ENCODE peak calls at places on chromosome 13, in five cellular contexts. G, L, Y, P and M are unnamed samples.

GRCh38 chr13:47858678-47859050 is 142.4 kb downstream of the SUCLA2 start:
- DNase-seq in Y (no peak), G (peak; percentile 78), P (no peak), L (no peak), M (no peak)

GRCh38 chr13:109949395-109949794 is 163.0 kb upstream of the IRS2 start:
- DNase-seq in G (no peak), P (no peak), L (no peak), Y (no peak), M (no peak)

GRCh38 chr13:107574517-107575215 is 640.7 kb downstream of the LIG4 start:
- DNase-seq in G (peak; percentile 11), L (no peak), P (no peak), Y (no peak), M (no peak)

GRCh38 chr13:101025925-101026324 is 351.3 kb upstream of the TMTC4 start:
- DNase-seq in P (no peak), G (no peak), L (no peak), Y (no peak), M (no peak)

GRCh38 chr13:100808330-100808729 is 133.7 kb upstream of the TMTC4 start:
- DNase-seq in G (no peak), L (no peak), Y (no peak), P (no peak), M (no peak)

GRCh38 chr13:82571653-82572052 is 1310.6 kb downstream of the SLITRK1 start:
- DNase-seq in Y (no peak), P (no peak), G (no peak), L (no peak), M (no peak)

GRCh38 chr13:26923824-26924605 is 163.4 kb upstream of the GPR12 start:
- DNase-seq in G (peak; percentile 80), Y (no peak), L (no peak), P (no peak), M (peak; percentile 24)

GRCh38 chr13:99018418-99019180 is 40.7 kb upstream of the DOCK9 start:
- DNase-seq in G (peak; percentile 58), Y (no peak), P (no peak), L (no peak), M (no peak)

GRCh38 chr13:23268441-23268840 is 87.7 kb downstream of the SGCG start:
- DNase-seq in G (no peak), P (no peak), L (no peak), Y (no peak), M (no peak)

GRCh38 chr13:93794197-93794885 is 567.7 kb downstream of the GPC6 start:
- DNase-seq in L (no peak), G (no peak), Y (no peak), P (no peak), M (no peak)

GRCh38 chr13:102328909-102329308 is 72.9 kb downstream of the FGF14 start:
- DNase-seq in G (no peak), P (no peak), L (no peak), Y (no peak), M (no peak)

GRCh38 chr13:21987793-21988192 is 316.9 kb downstream of the FGF9 start:
- DNase-seq in P (no peak), G (no peak), L (no peak), Y (no peak), M (no peak)

GRCh38 chr13:74305876-74306275 is 171.7 kb upstream of the KLF12 start:
- DNase-seq in L (no peak), P (no peak), Y (no peak), G (no peak), M (no peak)

GRCh38 chr13:61275251-61275650 is 140.4 kb downstream of the PCDH20 start:
- DNase-seq in G (no peak), Y (no peak), P (no peak), L (no peak), M (no peak)

GRCh38 chr13:90526711-90527110 is 820.8 kb upstream of the MIR17HG start:
- DNase-seq in P (no peak), Y (no peak), G (no peak), L (no peak), M (no peak)

GRCh38 chr13:51499841-51500240 is 47.0 kb upstream of the INTS6 start:
- DNase-seq in G (no peak), L (no peak), P (no peak), Y (no peak), M (no peak)

GRCh38 chr13:51501096-51501495 is 48.3 kb upstream of the INTS6 start:
- DNase-seq in P (no peak), G (no peak), L (no peak), Y (no peak), M (no peak)

GRCh38 chr13:51500687-51501086 is 47.9 kb upstream of the INTS6 start:
- DNase-seq in Y (no peak), P (no peak), G (no peak), L (no peak), M (no peak)

GRCh38 chr13:51501592-51502205 is 48.9 kb upstream of the INTS6 start:
- DNase-seq in Y (no peak), P (no peak), G (peak; percentile 56), L (no peak), M (no peak)

DNA sequence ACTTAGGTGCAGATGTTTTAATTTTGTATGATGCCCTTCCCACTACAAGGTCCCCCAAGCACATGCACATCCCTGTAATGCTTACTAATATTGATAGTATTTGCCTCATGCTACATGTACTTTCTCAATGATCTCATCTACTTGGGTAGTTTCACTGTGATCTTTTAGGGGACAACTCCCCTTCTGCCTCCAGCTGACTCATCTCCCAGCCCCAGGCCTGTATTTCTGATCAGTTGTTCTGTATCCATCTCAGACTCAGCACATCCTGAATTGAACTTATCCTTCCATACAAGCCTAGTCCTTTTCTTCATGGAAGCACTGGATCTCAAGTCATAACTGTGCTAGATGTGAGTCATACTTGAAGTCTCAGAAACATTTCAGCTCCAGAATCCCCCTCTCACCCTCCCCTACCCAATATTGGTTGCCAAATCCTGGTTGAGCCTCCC is 49.4 kb upstream of the INTS6 start:
- DNase-seq in G (no peak), P (no peak), L (no peak), Y (no peak), M (no peak)
- H3K4me3 ChIP-seq in G (no peak overlapping the region), P (no peak overlapping the region), L (no peak overlapping the region), Y (no peak overlapping the region), M (no peak overlapping the region)

GRCh38 chr13:71758823-71759222 is 108.2 kb downstream of the DACH1 start:
- DNase-seq in P (no peak), L (no peak), Y (no peak), G (peak; percentile 6), M (no peak)
- H3K4me3 ChIP-seq in P (no peak overlapping the region), L (no peak overlapping the region), Y (no peak overlapping the region), G (no peak overlapping the region), M (no peak overlapping the region)

DNA sequence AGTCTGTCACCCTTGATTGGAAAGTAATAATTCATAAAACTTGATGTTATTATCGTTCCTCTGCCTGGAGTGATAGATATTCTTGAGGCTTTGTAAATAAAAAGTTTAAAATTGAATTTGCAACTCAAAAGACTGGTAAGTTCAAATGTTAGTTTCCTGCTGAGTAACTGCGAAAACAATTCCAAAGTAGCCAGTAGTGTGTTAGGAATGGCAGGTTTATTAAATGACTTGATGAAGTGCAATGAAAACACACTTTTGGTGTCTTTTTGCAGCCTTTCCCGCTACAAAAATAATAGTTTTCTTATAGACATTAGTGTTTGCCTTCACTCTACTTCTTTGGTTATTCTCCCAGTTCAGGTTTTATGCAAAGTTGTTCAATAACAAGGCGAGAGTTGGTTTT is 299.3 kb downstream of the DLEU7 start:
- DNase-seq in P (no peak), G (no peak), Y (no peak), L (no peak), M (no peak)
- H3K4me3 ChIP-seq in P (no peak overlapping the region), G (no peak overlapping the region), Y (no peak overlapping the region), L (no peak overlapping the region), M (no peak overlapping the region)

GRCh38 chr13:43269037-43269476 is 245.7 kb downstream of the DNAJC15 start:
- DNase-seq in L (peak; percentile 53), Y (peak; percentile 60), G (peak; percentile 97), P (no peak), M (no peak)
- H3K4me3 ChIP-seq in L (no peak overlapping the region), Y (no peak overlapping the region), G (peak overlapping the region; percentile 1), P (no peak overlapping the region), M (no peak overlapping the region)

DNA sequence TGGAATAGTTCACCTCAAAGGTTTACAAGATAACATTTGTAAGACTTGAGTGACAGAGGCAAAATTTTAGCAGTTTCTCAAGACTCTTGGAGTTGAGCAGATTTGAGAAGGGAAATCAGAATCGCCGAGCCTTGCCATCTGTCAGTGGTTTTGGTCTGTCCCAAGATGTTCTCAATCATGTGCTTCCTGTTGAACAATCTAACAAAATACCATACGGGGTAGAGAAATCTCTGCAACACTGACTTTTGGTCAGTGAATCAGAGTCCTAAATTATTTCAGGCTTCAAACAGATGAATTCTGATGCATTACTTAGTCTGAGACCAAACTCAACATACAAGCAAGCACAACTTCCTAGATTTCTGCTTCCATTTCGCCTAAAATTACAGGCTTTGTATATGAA is 3.8 kb downstream of the KCTD12 start:
- DNase-seq in L (no peak), Y (no peak), P (no peak), G (peak; percentile 77), M (no peak)
- H3K4me3 ChIP-seq in L (peak overlapping the region; percentile 83), Y (peak overlapping the region; percentile 66), P (no peak overlapping the region), G (peak overlapping the region; percentile 71), M (peak overlapping the region; percentile 99)

GRCh38 chr13:113045214-113046007 is 60.2 kb upstream of the F7 start:
- DNase-seq in P (no peak), L (no peak), Y (no peak), G (no peak), M (no peak)
- H3K4me3 ChIP-seq in P (no peak overlapping the region), L (no peak overlapping the region), Y (no peak overlapping the region), G (no peak overlapping the region), M (peak overlapping the region; percentile 23)

DNA sequence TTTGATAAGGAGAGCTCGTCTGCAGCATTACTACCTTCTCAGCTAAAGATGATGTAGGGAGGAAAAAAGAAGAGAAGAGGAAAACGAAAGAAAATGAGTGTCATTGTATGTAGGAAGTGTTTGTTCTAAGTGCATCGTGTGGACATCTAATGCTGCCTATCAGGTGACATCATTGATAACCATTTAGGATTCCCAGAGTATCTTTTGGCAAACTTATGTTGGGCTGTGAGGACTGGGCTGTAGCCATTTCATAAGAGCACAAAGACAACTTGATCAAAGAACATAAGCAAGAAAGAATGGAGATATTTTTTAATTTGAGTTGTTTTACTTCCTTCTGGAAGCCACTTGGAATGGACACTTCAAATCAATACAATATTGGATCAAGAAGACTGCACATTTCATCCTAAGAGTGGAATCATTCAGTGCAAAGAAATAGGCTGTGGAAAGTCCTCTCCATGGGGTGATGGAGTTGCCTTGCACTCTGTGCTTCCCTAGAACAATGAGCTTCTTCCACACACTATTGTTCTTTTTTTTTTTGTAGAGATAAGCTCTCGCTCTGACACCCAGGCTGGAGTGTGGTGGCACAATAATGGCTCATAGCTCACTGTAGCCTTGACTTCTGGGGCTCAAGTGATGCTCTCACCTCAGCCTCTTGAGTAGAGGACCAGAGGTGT is 52.4 kb upstream of the UBL3 start:
- DNase-seq in P (no peak), Y (no peak), G (peak; percentile 42), L (no peak), M (no peak)
- H3K4me3 ChIP-seq in P (no peak overlapping the region), Y (no peak overlapping the region), G (peak overlapping the region; percentile 38), L (no peak overlapping the region), M (no peak overlapping the region)